ENCODE peak calls at places on chromosomes 1 and 21, in six cellular contexts. One of them, this sample, is unnamed.

GRCh38 chr1:217019475-217019874 is 296.2 kb upstream of the ESRRG start:
- DNase-seq in GM23338: no peak
- DNase-seq in MM.1S: no peak
- DNase-seq in PC-3: no peak
- DNase-seq in neural progenitor cell: no peak
- DNase-seq in OCI-LY7: no peak
- DNase-seq in this sample: no peak

GRCh38 chr1:78370779-78371482 is 119.8 kb upstream of the PTGFR start:
- DNase-seq in PC-3: peak; percentile 41
- DNase-seq in neural progenitor cell: no peak
- DNase-seq in MM.1S: no peak
- DNase-seq in GM23338: no peak
- DNase-seq in OCI-LY7: no peak
- DNase-seq in this sample: peak; percentile 92

GRCh38 chr1:178464566-178464965 is 32.2 kb downstream of the CLEC20A start:
- DNase-seq in GM23338: no peak
- DNase-seq in OCI-LY7: no peak
- DNase-seq in MM.1S: no peak
- DNase-seq in neural progenitor cell: no peak
- DNase-seq in PC-3: no peak
- DNase-seq in this sample: no peak

GRCh38 chr1:95625224-95625623 is 391.2 kb downstream of the RWDD3 start:
- DNase-seq in neural progenitor cell: no peak
- DNase-seq in OCI-LY7: no peak
- DNase-seq in MM.1S: no peak
- DNase-seq in PC-3: no peak
- DNase-seq in GM23338: no peak
- DNase-seq in this sample: no peak

GRCh38 chr21:19245188-19245580 is 841.6 kb upstream of the TMPRSS15 start:
- DNase-seq in PC-3: no peak
- DNase-seq in OCI-LY7: no peak
- DNase-seq in neural progenitor cell: no peak
- DNase-seq in MM.1S: no peak
- DNase-seq in GM23338: no peak
- DNase-seq in this sample: no peak

GRCh38 chr1:83836543-83836942 is 162.4 kb downstream of the TTLL7 start:
- DNase-seq in OCI-LY7: no peak
- DNase-seq in PC-3: no peak
- DNase-seq in neural progenitor cell: no peak
- DNase-seq in MM.1S: no peak
- DNase-seq in GM23338: no peak
- DNase-seq in this sample: no peak

GRCh38 chr1:194338241-194338948 is 1152.0 kb upstream of the B3GALT2 start:
- DNase-seq in PC-3: peak; percentile 11
- DNase-seq in MM.1S: no peak
- DNase-seq in OCI-LY7: no peak
- DNase-seq in neural progenitor cell: no peak
- DNase-seq in GM23338: no peak
- DNase-seq in this sample: no peak

GRCh38 chr1:109793486-109794318 is 30.0 kb upstream of the EPS8L3 start:
- DNase-seq in neural progenitor cell: no peak
- DNase-seq in PC-3: peak; percentile 52
- DNase-seq in GM23338: peak; percentile 45
- DNase-seq in MM.1S: no peak
- DNase-seq in OCI-LY7: no peak
- DNase-seq in this sample: peak; percentile 96

GRCh38 chr1:21332691-21333449 is 42.6 kb upstream of the ECE1 start:
- DNase-seq in MM.1S: no peak
- DNase-seq in OCI-LY7: no peak
- DNase-seq in neural progenitor cell: no peak
- DNase-seq in PC-3: no peak
- DNase-seq in GM23338: no peak
- DNase-seq in this sample: no peak

GRCh38 chr1:39952359-39953110 is 2.4 kb upstream of the MFSD2A start:
- DNase-seq in neural progenitor cell: no peak
- DNase-seq in OCI-LY7: no peak
- DNase-seq in MM.1S: no peak
- DNase-seq in GM23338: no peak
- DNase-seq in PC-3: no peak
- DNase-seq in this sample: no peak

GRCh38 chr1:71080178-71080781 is 555 bp downstream of the ZRANB2 start:
- DNase-seq in PC-3: no peak
- DNase-seq in OCI-LY7: peak; percentile 38
- DNase-seq in GM23338: peak; percentile 44
- DNase-seq in MM.1S: peak; percentile 28
- DNase-seq in neural progenitor cell: peak; percentile 21
- DNase-seq in this sample: peak; percentile 64

GRCh38 chr1:238061967-238062613 is 171.4 kb upstream of the ZP4 start:
- DNase-seq in OCI-LY7: no peak
- DNase-seq in PC-3: peak; percentile 87
- DNase-seq in GM23338: no peak
- DNase-seq in MM.1S: no peak
- DNase-seq in neural progenitor cell: no peak
- DNase-seq in this sample: no peak

GRCh38 chr1:53737648-53738204 is 1.2 kb downstream of the GLIS1 start:
- DNase-seq in OCI-LY7: no peak
- DNase-seq in MM.1S: no peak
- DNase-seq in GM23338: peak; percentile 41
- DNase-seq in neural progenitor cell: peak; percentile 55
- DNase-seq in PC-3: no peak
- DNase-seq in this sample: no peak

GRCh38 chr1:246166841-246167240 is 340.2 kb downstream of the SMYD3 start:
- DNase-seq in GM23338: no peak
- DNase-seq in neural progenitor cell: no peak
- DNase-seq in OCI-LY7: no peak
- DNase-seq in PC-3: no peak
- DNase-seq in MM.1S: no peak
- DNase-seq in this sample: no peak

GRCh38 chr1:223771814-223772770 is 59.8 kb downstream of the CAPN2 start:
- DNase-seq in PC-3: peak; percentile 93
- DNase-seq in MM.1S: peak; percentile 3
- DNase-seq in GM23338: peak; percentile 64
- DNase-seq in OCI-LY7: no peak
- DNase-seq in neural progenitor cell: peak; percentile 60
- DNase-seq in this sample: peak; percentile 90

GRCh38 chr21:15242906-15243305 is 178.1 kb upstream of the NRIP1 start:
- DNase-seq in MM.1S: no peak
- DNase-seq in neural progenitor cell: no peak
- DNase-seq in GM23338: no peak
- DNase-seq in PC-3: peak; percentile 59
- DNase-seq in OCI-LY7: no peak
- DNase-seq in this sample: peak; percentile 6

GRCh38 chr1:55140546-55140983 is 74.6 kb downstream of the USP24 start:
- DNase-seq in PC-3: peak; percentile 92
- DNase-seq in neural progenitor cell: peak; percentile 91
- DNase-seq in MM.1S: peak; percentile 76
- DNase-seq in GM23338: peak; percentile 96
- DNase-seq in OCI-LY7: peak; percentile 76
- DNase-seq in this sample: peak; percentile 96

GRCh38 chr1:55143686-55144085 is 71.5 kb downstream of the USP24 start:
- DNase-seq in GM23338: peak; percentile 84
- DNase-seq in neural progenitor cell: peak; percentile 51
- DNase-seq in PC-3: peak; percentile 44
- DNase-seq in MM.1S: peak; percentile 29
- DNase-seq in OCI-LY7: peak; percentile 15
- DNase-seq in this sample: no peak

GRCh38 chr1:55141295-55141893 is 73.8 kb downstream of the USP24 start:
- DNase-seq in neural progenitor cell: peak; percentile 3
- DNase-seq in MM.1S: no peak
- DNase-seq in GM23338: no peak
- DNase-seq in OCI-LY7: no peak
- DNase-seq in PC-3: no peak
- DNase-seq in this sample: peak; percentile 17

GRCh38 chr1:55138740-55139283 is 76.4 kb downstream of the USP24 start:
- DNase-seq in MM.1S: no peak
- DNase-seq in GM23338: no peak
- DNase-seq in neural progenitor cell: no peak
- DNase-seq in OCI-LY7: no peak
- DNase-seq in PC-3: no peak
- DNase-seq in this sample: no peak

DNA sequence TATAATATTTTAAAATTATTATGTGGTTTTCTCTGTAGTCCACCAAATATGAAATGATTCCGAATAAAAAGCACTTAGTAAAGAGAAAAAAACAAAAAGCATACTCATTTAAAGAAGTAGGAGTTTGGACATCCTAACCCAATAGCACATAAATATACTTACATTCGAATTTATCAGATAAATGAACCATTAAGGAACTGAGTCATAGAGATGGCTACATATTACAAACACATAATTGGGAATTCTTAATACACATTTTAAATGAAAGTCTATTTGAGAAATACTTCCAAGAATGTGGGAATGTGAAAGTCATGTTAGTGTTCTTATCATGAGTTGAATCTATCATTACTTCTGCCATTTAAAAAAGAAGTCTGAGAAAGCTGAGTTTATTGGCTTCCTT is 75.0 kb downstream of the USP24 start:
- DNase-seq in PC-3: no peak
- DNase-seq in MM.1S: no peak
- DNase-seq in neural progenitor cell: no peak
- DNase-seq in GM23338: no peak
- DNase-seq in OCI-LY7: no peak
- DNase-seq in this sample: peak; percentile 9
- TF ChIP-seq EZH2phosphoT487 in PC-3: no peak
- TF ChIP-seq EZH2phosphoT487 in MM.1S: no peak
- TF ChIP-seq EZH2phosphoT487 in neural progenitor cell: no peak
- TF ChIP-seq EZH2phosphoT487 in GM23338: no peak
- TF ChIP-seq EZH2phosphoT487 in OCI-LY7: no peak
- TF ChIP-seq EZH2phosphoT487 in this sample: no peak

DNA sequence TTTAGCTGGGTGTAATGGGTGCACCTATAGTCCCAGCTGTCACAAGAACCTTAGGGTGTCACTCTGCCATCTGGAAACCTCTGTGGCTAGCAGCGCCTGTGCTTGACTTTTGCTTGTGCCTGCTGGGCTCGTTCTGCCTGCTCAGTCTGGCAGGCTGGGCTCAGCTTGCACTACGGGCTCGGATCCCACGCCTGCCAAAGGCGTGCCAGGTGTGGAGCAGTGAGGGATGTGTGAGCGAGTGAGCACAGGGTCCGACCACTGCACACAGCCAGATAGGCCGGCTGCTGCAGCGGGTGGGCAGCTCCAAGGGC is 2.8 kb upstream of the LSM10 start:
- DNase-seq in neural progenitor cell: no peak
- DNase-seq in OCI-LY7: no peak
- DNase-seq in PC-3: no peak
- DNase-seq in MM.1S: peak; percentile 9
- DNase-seq in GM23338: no peak
- DNase-seq in this sample: no peak
- TF ChIP-seq EZH2phosphoT487 in neural progenitor cell: no peak
- TF ChIP-seq EZH2phosphoT487 in OCI-LY7: no peak
- TF ChIP-seq EZH2phosphoT487 in PC-3: no peak
- TF ChIP-seq EZH2phosphoT487 in MM.1S: no peak
- TF ChIP-seq EZH2phosphoT487 in GM23338: no peak
- TF ChIP-seq EZH2phosphoT487 in this sample: no peak

GRCh38 chr1:220708929-220709801 is 19.0 kb downstream of the C1orf115 start:
- DNase-seq in neural progenitor cell: no peak
- DNase-seq in PC-3: no peak
- DNase-seq in MM.1S: no peak
- DNase-seq in GM23338: no peak
- DNase-seq in OCI-LY7: no peak
- DNase-seq in this sample: no peak

GRCh38 chr1:220708244-220708643 is 18.1 kb downstream of the C1orf115 start:
- DNase-seq in GM23338: no peak
- DNase-seq in PC-3: no peak
- DNase-seq in OCI-LY7: no peak
- DNase-seq in neural progenitor cell: no peak
- DNase-seq in MM.1S: no peak
- DNase-seq in this sample: no peak

GRCh38 chr1:220711086-220711809 is 21.1 kb downstream of the C1orf115 start:
- DNase-seq in neural progenitor cell: no peak
- DNase-seq in OCI-LY7: no peak
- DNase-seq in GM23338: no peak
- DNase-seq in PC-3: no peak
- DNase-seq in MM.1S: no peak
- DNase-seq in this sample: no peak

GRCh38 chr1:220706921-220707559 is 16.9 kb downstream of the C1orf115 start:
- DNase-seq in neural progenitor cell: no peak
- DNase-seq in GM23338: no peak
- DNase-seq in PC-3: no peak
- DNase-seq in MM.1S: no peak
- DNase-seq in OCI-LY7: no peak
- DNase-seq in this sample: no peak

DNA sequence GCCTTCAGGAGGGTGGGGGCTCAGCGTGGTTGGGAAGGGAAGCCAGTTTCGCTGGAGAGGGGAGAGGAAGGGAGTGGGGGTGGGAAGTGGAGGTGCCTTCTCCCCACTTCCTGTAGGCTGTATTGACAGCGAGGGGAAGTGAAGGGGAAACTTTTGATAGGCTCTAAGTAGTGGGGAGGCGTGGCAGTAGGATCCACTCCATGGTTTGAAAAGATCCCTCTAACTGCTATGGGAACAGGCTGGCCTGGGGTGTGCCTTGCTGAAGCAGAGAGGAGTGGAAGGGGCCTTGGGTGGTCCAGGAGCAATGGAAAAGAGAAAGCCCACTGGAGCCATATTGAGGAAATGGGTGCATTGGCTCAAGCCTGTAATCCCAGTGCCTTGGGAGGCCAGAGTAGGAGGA is 20.2 kb downstream of the C1orf115 start:
- DNase-seq in PC-3: no peak
- DNase-seq in MM.1S: no peak
- DNase-seq in GM23338: no peak
- DNase-seq in OCI-LY7: no peak
- DNase-seq in neural progenitor cell: no peak
- DNase-seq in this sample: no peak
- TF ChIP-seq EZH2phosphoT487 in PC-3: no peak
- TF ChIP-seq EZH2phosphoT487 in MM.1S: no peak
- TF ChIP-seq EZH2phosphoT487 in GM23338: no peak
- TF ChIP-seq EZH2phosphoT487 in OCI-LY7: no peak
- TF ChIP-seq EZH2phosphoT487 in neural progenitor cell: no peak
- TF ChIP-seq EZH2phosphoT487 in this sample: no peak

DNA sequence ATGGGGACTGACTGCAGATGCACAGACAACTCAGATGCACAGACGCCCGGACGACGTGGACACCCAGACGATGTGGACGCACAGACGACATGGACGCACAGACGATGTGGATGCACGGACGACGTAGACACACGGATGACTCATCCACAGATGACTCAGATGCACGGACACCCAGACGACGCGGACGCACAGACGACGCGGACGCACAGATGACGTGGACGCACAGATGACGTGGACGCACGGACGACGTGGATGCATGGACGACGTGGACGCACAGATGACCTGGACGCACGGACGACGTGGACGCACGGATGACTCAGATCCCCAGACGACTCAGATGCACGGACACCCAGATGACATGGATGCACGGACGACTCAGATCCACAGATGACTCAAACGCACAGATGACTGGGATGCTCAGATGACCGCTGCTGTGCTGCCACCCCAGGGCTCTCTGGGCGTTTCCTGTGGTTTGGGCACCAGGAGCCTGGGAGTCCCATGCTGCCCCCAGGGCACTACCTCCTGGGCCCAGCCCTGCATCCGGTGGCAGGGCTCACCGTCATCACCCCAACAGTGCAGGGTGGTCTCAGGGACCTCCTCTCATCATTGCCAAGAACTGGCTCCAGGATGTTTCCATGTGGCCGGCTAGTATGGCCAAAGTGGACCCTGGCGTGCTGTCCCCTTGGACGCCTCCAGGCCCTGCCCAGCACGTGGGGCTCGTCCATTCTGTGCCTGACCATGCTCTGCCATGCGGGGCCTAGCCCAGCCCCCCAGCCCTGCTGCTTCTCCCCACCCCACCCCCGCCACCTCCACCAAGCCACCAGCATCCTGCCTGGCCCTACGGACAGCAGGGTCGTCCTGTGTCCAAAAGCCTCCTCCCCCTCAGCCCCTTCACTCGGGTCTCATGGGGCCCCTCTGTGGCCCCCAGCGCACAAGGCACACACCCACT is 14.0 kb downstream of the FAAP20 start:
- DNase-seq in OCI-LY7: no peak
- DNase-seq in PC-3: peak; percentile 93
- DNase-seq in GM23338: no peak
- DNase-seq in neural progenitor cell: no peak
- DNase-seq in MM.1S: no peak
- DNase-seq in this sample: peak; percentile 64
- TF ChIP-seq EZH2phosphoT487 in OCI-LY7: no peak
- TF ChIP-seq EZH2phosphoT487 in PC-3: no peak
- TF ChIP-seq EZH2phosphoT487 in GM23338: no peak
- TF ChIP-seq EZH2phosphoT487 in neural progenitor cell: no peak
- TF ChIP-seq EZH2phosphoT487 in MM.1S: no peak
- TF ChIP-seq EZH2phosphoT487 in this sample: no peak